ENCODE peak calls at places on chromosome 16, in four cellular contexts. Z is HL-60, N is GM12878, E is K562. I is an unnamed sample.

GRCh38 chr16:85041184-85041928 is 13.8 kb downstream of the KIAA0513 start:
- DNase-seq in Z (peak; percentile 45), N (no peak), E (no peak), I (no peak)

GRCh38 chr16:81817296-81817695 is 38.2 kb downstream of the PLCG2 start:
- DNase-seq in Z (no peak), N (no peak), E (no peak), I (no peak)

GRCh38 chr16:29898786-29899515 is 399 bp downstream of the SEZ6L2 start:
- DNase-seq in Z (no peak), N (no peak), E (peak; percentile 53), I (no peak)

GRCh38 chr16:85276741-85277140 is 164.5 kb upstream of the CIBAR2 start:
- DNase-seq in Z (no peak), N (no peak), E (no peak), I (no peak)

GRCh38 chr16:28210979-28211505 is 723 bp downstream of the XPO6 start:
- DNase-seq in Z (peak; percentile 61), N (no peak), E (peak; percentile 73), I (peak; percentile 42)

GRCh38 chr16:19517424-19518089 is 4.3 kb downstream of the GDE1 start:
- DNase-seq in Z (no peak), N (no peak), E (peak; percentile 21), I (no peak)

GRCh38 chr16:82229800-82230619 is 60.0 kb upstream of the MPHOSPH6 start:
- DNase-seq in Z (peak; percentile 54), N (peak; percentile 3), E (peak; percentile 74), I (no peak)

GRCh38 chr16:66651965-66652364 is 44.6 kb downstream of the CMTM4 start:
- DNase-seq in Z (peak; percentile 62), N (no peak), E (no peak), I (no peak)

GRCh38 chr16:88499836-88500251 is 46.8 kb downstream of the ZFPM1 start:
- DNase-seq in Z (no peak), N (no peak), E (peak; percentile 81), I (no peak)

GRCh38 chr16:66238696-66239095 is 127.8 kb upstream of the CDH5 start:
- DNase-seq in Z (no peak), N (no peak), E (no peak), I (no peak)

GRCh38 chr16:26665166-26665939 is 401.4 kb upstream of the C16orf82 start:
- DNase-seq in Z (no peak), N (no peak), E (no peak), I (no peak)

GRCh38 chr16:54503011-54503410 is 216.4 kb upstream of the IRX3 start:
- DNase-seq in Z (no peak), N (no peak), E (no peak), I (no peak)

GRCh38 chr16:10218490-10219206 is 36.4 kb upstream of the GRIN2A start:
- DNase-seq in Z (no peak), N (no peak), E (no peak), I (no peak)

GRCh38 chr16:66639091-66639885 is 34.8 kb downstream of the CMTM3 start:
- DNase-seq in Z (no peak), N (no peak), E (no peak), I (no peak)

GRCh38 chr16:81641403-81642106 is 137.5 kb upstream of the PLCG2 start:
- DNase-seq in Z (no peak), N (no peak), E (no peak), I (no peak)

GRCh38 chr16:85245307-85246172 is 133.3 kb upstream of the CIBAR2 start:
- DNase-seq in Z (peak; percentile 44), N (no peak), E (peak; percentile 86), I (no peak)

GRCh38 chr16:88076211-88076931 is 125.1 kb downstream of the BANP start:
- DNase-seq in Z (no peak), N (no peak), E (no peak), I (no peak)

GRCh38 chr16:67240506-67240905 is 6.8 kb downstream of the FHOD1 start:
- DNase-seq in Z (no peak), N (no peak), E (no peak), I (no peak)

GRCh38 chr16:69404275-69404805 is 18.5 kb upstream of the TERF2 start:
- DNase-seq in Z (no peak), N (no peak), E (peak; percentile 59), I (no peak)
- TF ChIP-seq SPI1 in Z (no peak), N (no peak), E (peak; percentile 10), I (no peak)

DNA sequence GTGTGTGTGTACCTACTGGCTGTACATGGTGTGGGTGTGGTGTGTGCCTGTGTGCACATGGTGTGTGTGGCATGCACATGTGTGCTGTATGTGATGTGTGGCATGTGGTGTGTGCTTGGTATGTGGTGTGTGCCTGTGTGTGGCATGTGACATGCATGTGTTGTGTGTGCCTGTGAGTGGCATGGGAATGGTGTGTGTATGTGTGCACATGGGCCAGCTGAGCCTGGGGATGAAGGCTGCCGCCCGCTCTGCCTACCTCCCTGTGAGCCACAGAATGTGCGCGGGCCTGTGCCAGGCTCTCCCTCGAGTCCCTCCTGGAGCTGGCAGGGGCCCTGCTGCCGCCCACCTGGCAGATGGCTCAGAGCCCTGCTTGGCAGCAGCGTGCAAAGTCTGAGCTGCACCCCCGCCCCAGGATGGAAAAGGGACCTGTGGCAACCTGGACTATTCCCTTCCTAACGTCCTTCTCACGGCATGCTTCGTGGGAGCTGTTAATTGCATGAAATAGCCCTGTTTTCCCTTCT is 9.3 kb downstream of the PRSS27 start:
- DNase-seq in Z (no peak), N (no peak), E (no peak), I (no peak)
- TF ChIP-seq POLR2AphosphoS5 in Z (no peak), N (no peak), E (no peak), I (no peak)

GRCh38 chr16:89958068-89958467 is 9.5 kb downstream of the DEF8 start:
- DNase-seq in Z (peak; percentile 34), N (no peak), E (peak; percentile 80), I (no peak)
- TF ChIP-seq SPI1 in Z (no peak), N (no peak), E (no peak), I (no peak)

DNA sequence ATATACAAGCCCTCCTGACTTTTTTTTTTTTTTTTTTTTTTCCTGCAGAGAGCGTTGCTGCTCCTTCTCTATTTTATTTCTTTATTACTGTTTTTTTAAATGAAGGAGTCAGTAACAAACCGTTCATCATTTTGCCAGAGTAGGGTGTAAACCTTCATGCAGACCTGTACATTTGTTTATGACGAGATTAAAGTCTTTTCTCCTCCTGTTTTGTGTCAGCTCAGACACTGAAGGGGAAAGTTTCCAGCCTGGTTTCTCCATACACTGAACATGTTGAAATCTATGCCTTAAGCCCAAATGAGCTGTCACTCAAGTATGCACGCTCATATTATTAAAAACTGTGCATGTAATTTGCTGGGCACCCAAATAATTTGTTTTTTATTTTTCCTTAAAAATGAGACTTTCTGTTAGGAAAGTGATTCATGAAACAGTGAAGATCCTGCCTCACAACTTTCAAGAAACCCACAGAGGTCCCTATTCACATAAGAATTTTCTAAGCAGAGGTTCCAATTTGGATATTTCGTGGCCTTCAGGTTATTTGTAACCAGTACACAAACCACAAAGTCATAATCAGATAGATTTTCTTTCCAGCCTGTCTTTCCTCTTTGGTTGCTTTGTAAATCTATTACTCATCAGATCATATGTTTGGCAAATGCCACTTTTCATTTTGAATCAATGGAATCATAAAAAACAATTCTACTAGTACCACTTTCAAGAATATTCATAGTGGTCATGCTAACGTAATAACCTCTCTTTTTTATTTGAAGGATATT is 700.3 kb downstream of the MAF start:
- DNase-seq in Z (no peak), N (no peak), E (no peak), I (no peak)
- TF ChIP-seq POLR2AphosphoS5 in Z (no peak), N (no peak), E (no peak), I (no peak)

DNA sequence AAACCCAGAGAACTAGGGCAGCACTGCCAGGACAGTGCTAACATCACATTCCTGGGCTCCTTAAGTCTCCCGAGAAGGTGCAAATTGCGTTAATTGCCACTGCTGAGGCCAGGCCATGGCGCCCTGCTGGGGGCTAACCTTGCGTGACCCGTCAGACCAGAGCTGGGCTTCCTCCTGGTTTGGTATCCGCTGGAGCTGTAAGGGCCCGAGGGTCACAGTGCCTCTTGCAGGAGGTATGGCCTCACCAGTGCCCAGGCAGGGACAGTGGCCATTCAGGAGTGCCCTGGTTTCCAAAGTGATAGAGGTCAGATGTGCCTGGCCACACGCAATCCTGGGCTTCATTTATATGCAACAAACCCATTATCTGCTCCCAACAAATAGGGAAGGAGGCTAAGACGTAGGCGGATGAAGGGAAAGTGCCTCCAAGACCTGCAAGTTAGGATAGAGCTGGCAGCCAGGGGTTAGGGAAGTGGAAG is 17.7 kb upstream of the ADCY9 start:
- DNase-seq in Z (no peak), N (no peak), E (no peak), I (no peak)
- TF ChIP-seq SPI1 in Z (no peak), N (no peak), E (no peak), I (no peak)

GRCh38 chr16:4271176-4272113 is 1.4 kb downstream of the TFAP4 start:
- DNase-seq in Z (peak; percentile 96), N (peak; percentile 52), E (peak; percentile 87), I (peak; percentile 88)

GRCh38 chr16:4275861-4276260 is 3.0 kb upstream of the TFAP4 start:
- DNase-seq in Z (no peak), N (no peak), E (no peak), I (no peak)

GRCh38 chr16:4270595-4270994 is 2.2 kb downstream of the TFAP4 start:
- DNase-seq in Z (no peak), N (no peak), E (no peak), I (no peak)

GRCh38 chr16:4272114-4272954 is 489 bp downstream of the TFAP4 start:
- DNase-seq in Z (peak; percentile 79), N (no peak), E (peak; percentile 66), I (no peak)

DNA sequence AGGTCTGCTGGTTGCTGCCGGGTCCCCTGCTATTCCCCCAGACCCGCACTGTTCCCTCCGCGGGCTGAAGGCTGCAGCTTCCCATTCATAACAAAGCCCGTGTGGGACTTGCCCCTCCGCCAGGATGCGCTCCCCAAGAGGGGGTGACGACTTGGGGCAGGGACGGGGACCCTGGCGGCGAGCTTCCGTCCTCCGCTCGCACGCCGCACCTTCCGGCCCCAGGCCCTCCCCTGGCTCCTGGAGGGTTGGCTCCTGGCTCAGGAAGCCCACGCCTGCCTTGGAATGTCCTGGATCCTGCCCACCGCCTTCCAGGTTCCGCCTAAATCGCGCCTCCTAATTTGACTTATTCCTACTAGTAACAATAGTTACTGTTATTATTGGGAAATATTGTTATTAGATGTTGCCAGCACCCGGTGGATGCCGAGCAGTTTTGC is 1.1 kb upstream of the TFAP4 start:
- DNase-seq in Z (peak; percentile 62), N (no peak), E (no peak), I (no peak)
- TF ChIP-seq POLR2AphosphoS5 in Z (no peak), N (no peak), E (no peak), I (no peak)

GRCh38 chr16:49456763-49457162 is 83.2 kb downstream of the C16orf78 start:
- DNase-seq in Z (no peak), N (no peak), E (no peak), I (no peak)
- TF ChIP-seq SPI1 in Z (no peak), N (no peak), E (no peak), I (no peak)